ENCODE peak calls at places on chromosome 6, in ten cellular contexts. One of them, this sample, is unnamed.
A peak's percentile ranks its signal among the peaks of the same experiment; 100 is the strongest.

GRCh38 chr6:30206799-30207618 is 6.2 kb downstream of the TRIM26 start:
- DNase-seq in BJ: no peak
- DNase-seq in body of pancreas: peak; percentile 23
- DNase-seq in lower lobe of right lung: no peak
- DNase-seq in uterus: peak; percentile 25
- DNase-seq in MM.1S: no peak
- DNase-seq in brain microvascular endothelial cell: no peak
- DNase-seq in GM23248: peak; percentile 58
- DNase-seq in IMR-90: peak; percentile 20
- DNase-seq in lung: peak; percentile 46
- DNase-seq in this sample: peak; percentile 69

GRCh38 chr6:158869010-158869603 is 49.9 kb upstream of the EZR start:
- DNase-seq in lower lobe of right lung: no peak
- DNase-seq in body of pancreas: peak; percentile 85
- DNase-seq in brain microvascular endothelial cell: peak; percentile 9
- DNase-seq in lung: no peak
- DNase-seq in uterus: peak; percentile 13
- DNase-seq in BJ: no peak
- DNase-seq in MM.1S: no peak
- DNase-seq in IMR-90: no peak
- DNase-seq in GM23248: no peak
- DNase-seq in this sample: no peak

GRCh38 chr6:6781172-6781876 is 192.8 kb downstream of the LY86 start:
- DNase-seq in MM.1S: no peak
- DNase-seq in GM23248: peak; percentile 88
- DNase-seq in lower lobe of right lung: no peak
- DNase-seq in brain microvascular endothelial cell: peak; percentile 53
- DNase-seq in BJ: peak; percentile 15
- DNase-seq in body of pancreas: peak; percentile 58
- DNase-seq in lung: no peak
- DNase-seq in uterus: peak; percentile 61
- DNase-seq in IMR-90: peak; percentile 70
- DNase-seq in this sample: peak; percentile 99

GRCh38 chr6:169997930-169998218 is 246.5 kb downstream of the ERMARD start:
- DNase-seq in lung: no peak
- DNase-seq in lower lobe of right lung: no peak
- DNase-seq in GM23248: no peak
- DNase-seq in uterus: no peak
- DNase-seq in IMR-90: no peak
- DNase-seq in body of pancreas: no peak
- DNase-seq in BJ: no peak
- DNase-seq in MM.1S: no peak
- DNase-seq in brain microvascular endothelial cell: no peak
- DNase-seq in this sample: peak; percentile 33

GRCh38 chr6:31407699-31408098 is 4.3 kb downstream of the MICA start:
- DNase-seq in body of pancreas: no peak
- DNase-seq in lung: no peak
- DNase-seq in IMR-90: peak; percentile 78
- DNase-seq in uterus: no peak
- DNase-seq in GM23248: peak; percentile 81
- DNase-seq in brain microvascular endothelial cell: peak; percentile 11
- DNase-seq in lower lobe of right lung: no peak
- DNase-seq in MM.1S: no peak
- DNase-seq in BJ: peak; percentile 41
- DNase-seq in this sample: no peak

GRCh38 chr6:125104425-125104824 is 49.1 kb upstream of the TPD52L1 start:
- DNase-seq in brain microvascular endothelial cell: peak; percentile 46
- DNase-seq in BJ: peak; percentile 65
- DNase-seq in lung: no peak
- DNase-seq in IMR-90: peak; percentile 72
- DNase-seq in uterus: no peak
- DNase-seq in body of pancreas: no peak
- DNase-seq in GM23248: peak; percentile 79
- DNase-seq in MM.1S: no peak
- DNase-seq in lower lobe of right lung: no peak
- DNase-seq in this sample: no peak

GRCh38 chr6:139422105-139423036 is 47.9 kb upstream of the CITED2 start:
- DNase-seq in brain microvascular endothelial cell: no peak
- DNase-seq in lung: no peak
- DNase-seq in lower lobe of right lung: no peak
- DNase-seq in GM23248: no peak
- DNase-seq in BJ: no peak
- DNase-seq in body of pancreas: peak; percentile 81
- DNase-seq in IMR-90: no peak
- DNase-seq in MM.1S: no peak
- DNase-seq in uterus: no peak
- DNase-seq in this sample: no peak

GRCh38 chr6:916160-916559 is 223.2 kb upstream of the EXOC2 start:
- DNase-seq in lung: no peak
- DNase-seq in lower lobe of right lung: no peak
- DNase-seq in IMR-90: no peak
- DNase-seq in brain microvascular endothelial cell: no peak
- DNase-seq in BJ: no peak
- DNase-seq in GM23248: no peak
- DNase-seq in MM.1S: no peak
- DNase-seq in body of pancreas: no peak
- DNase-seq in uterus: no peak
- DNase-seq in this sample: no peak

GRCh38 chr6:113358063-113358583 is 499.0 kb upstream of the MARCKS start:
- DNase-seq in BJ: no peak
- DNase-seq in brain microvascular endothelial cell: no peak
- DNase-seq in lung: no peak
- DNase-seq in body of pancreas: no peak
- DNase-seq in lower lobe of right lung: no peak
- DNase-seq in GM23248: no peak
- DNase-seq in MM.1S: no peak
- DNase-seq in uterus: no peak
- DNase-seq in IMR-90: no peak
- DNase-seq in this sample: no peak

GRCh38 chr6:44401138-44401537 is 13.6 kb downstream of the CDC5L start:
- DNase-seq in lung: no peak
- DNase-seq in brain microvascular endothelial cell: no peak
- DNase-seq in MM.1S: no peak
- DNase-seq in uterus: no peak
- DNase-seq in IMR-90: no peak
- DNase-seq in body of pancreas: no peak
- DNase-seq in lower lobe of right lung: no peak
- DNase-seq in BJ: no peak
- DNase-seq in GM23248: no peak
- DNase-seq in this sample: no peak
- H3K36me3 ChIP-seq in lung: peaks cover 19% of the 10 kb centered on the region
- H3K36me3 ChIP-seq in brain microvascular endothelial cell: peaks cover 34% of the 10 kb centered on the region
- H3K36me3 ChIP-seq in MM.1S: peaks cover 11% of the 10 kb centered on the region
- H3K36me3 ChIP-seq in uterus: no peaks in the 10 kb centered on the region
- H3K36me3 ChIP-seq in IMR-90: peaks cover 35% of the 10 kb centered on the region
- H3K36me3 ChIP-seq in body of pancreas: peaks cover 4% of the 10 kb centered on the region
- H3K36me3 ChIP-seq in lower lobe of right lung: peaks cover 88% of the 10 kb centered on the region
- H3K36me3 ChIP-seq in BJ: peaks cover 9% of the 10 kb centered on the region
- H3K36me3 ChIP-seq in GM23248: peaks cover 65% of the 10 kb centered on the region
- H3K36me3 ChIP-seq in this sample: peaks cover 93% of the 10 kb centered on the region

GRCh38 chr6:89980353-89980752 is 86.1 kb downstream of the GJA10 start:
- DNase-seq in IMR-90: no peak
- DNase-seq in GM23248: no peak
- DNase-seq in brain microvascular endothelial cell: no peak
- DNase-seq in lower lobe of right lung: no peak
- DNase-seq in BJ: no peak
- DNase-seq in MM.1S: peak; percentile 42
- DNase-seq in body of pancreas: no peak
- DNase-seq in uterus: no peak
- DNase-seq in lung: no peak
- DNase-seq in this sample: no peak
- H3K36me3 ChIP-seq in IMR-90: no peaks in the 10 kb centered on the region
- H3K36me3 ChIP-seq in GM23248: no peaks in the 10 kb centered on the region
- H3K36me3 ChIP-seq in brain microvascular endothelial cell: no peaks in the 10 kb centered on the region
- H3K36me3 ChIP-seq in lower lobe of right lung: no peaks in the 10 kb centered on the region
- H3K36me3 ChIP-seq in BJ: no peaks in the 10 kb centered on the region
- H3K36me3 ChIP-seq in MM.1S: no peaks in the 10 kb centered on the region
- H3K36me3 ChIP-seq in body of pancreas: no peaks in the 10 kb centered on the region
- H3K36me3 ChIP-seq in uterus: no peaks in the 10 kb centered on the region
- H3K36me3 ChIP-seq in lung: no peaks in the 10 kb centered on the region
- H3K36me3 ChIP-seq in this sample: no peaks in the 10 kb centered on the region

GRCh38 chr6:157487110-157487773 is 106.3 kb downstream of the ZDHHC14 start:
- DNase-seq in brain microvascular endothelial cell: no peak
- DNase-seq in lung: no peak
- DNase-seq in body of pancreas: no peak
- DNase-seq in GM23248: no peak
- DNase-seq in MM.1S: no peak
- DNase-seq in BJ: no peak
- DNase-seq in uterus: no peak
- DNase-seq in lower lobe of right lung: no peak
- DNase-seq in IMR-90: no peak
- DNase-seq in this sample: no peak

GRCh38 chr6:157484181-157484580 is 103.2 kb downstream of the ZDHHC14 start:
- DNase-seq in brain microvascular endothelial cell: no peak
- DNase-seq in lung: no peak
- DNase-seq in lower lobe of right lung: no peak
- DNase-seq in IMR-90: no peak
- DNase-seq in BJ: no peak
- DNase-seq in GM23248: no peak
- DNase-seq in uterus: no peak
- DNase-seq in body of pancreas: no peak
- DNase-seq in MM.1S: no peak
- DNase-seq in this sample: no peak

GRCh38 chr6:157488635-157489226 is 107.7 kb downstream of the ZDHHC14 start:
- DNase-seq in GM23248: no peak
- DNase-seq in lung: no peak
- DNase-seq in BJ: no peak
- DNase-seq in body of pancreas: no peak
- DNase-seq in IMR-90: no peak
- DNase-seq in uterus: no peak
- DNase-seq in lower lobe of right lung: no peak
- DNase-seq in MM.1S: no peak
- DNase-seq in brain microvascular endothelial cell: no peak
- DNase-seq in this sample: no peak

GRCh38 chr6:157488058-157488457 is 107.1 kb downstream of the ZDHHC14 start:
- DNase-seq in IMR-90: no peak
- DNase-seq in lower lobe of right lung: no peak
- DNase-seq in brain microvascular endothelial cell: no peak
- DNase-seq in body of pancreas: no peak
- DNase-seq in uterus: no peak
- DNase-seq in MM.1S: no peak
- DNase-seq in GM23248: no peak
- DNase-seq in lung: no peak
- DNase-seq in BJ: no peak
- DNase-seq in this sample: no peak

DNA sequence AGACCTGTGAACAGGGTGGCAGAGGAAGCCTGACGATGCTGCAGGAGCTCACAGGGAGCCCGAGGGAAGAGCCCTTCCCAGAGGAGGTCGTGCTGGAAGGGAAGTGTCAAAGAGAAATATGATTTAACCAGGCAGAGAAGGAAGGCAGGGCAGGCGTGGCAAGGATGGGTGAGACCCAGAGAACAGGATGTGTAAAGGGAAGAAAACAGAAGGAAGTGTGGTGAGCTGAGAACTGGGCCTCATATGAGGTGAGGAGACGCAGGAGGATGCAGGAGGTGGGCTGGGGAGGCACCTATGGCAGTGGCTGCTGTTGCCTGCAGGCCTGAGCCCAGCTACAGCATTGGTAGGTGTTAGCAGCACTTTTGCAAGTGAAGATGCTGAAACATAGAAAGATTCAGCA is 105.6 kb downstream of the ZDHHC14 start:
- DNase-seq in lower lobe of right lung: no peak
- DNase-seq in IMR-90: no peak
- DNase-seq in body of pancreas: no peak
- DNase-seq in brain microvascular endothelial cell: no peak
- DNase-seq in MM.1S: no peak
- DNase-seq in GM23248: no peak
- DNase-seq in BJ: no peak
- DNase-seq in uterus: no peak
- DNase-seq in lung: no peak
- DNase-seq in this sample: no peak
- H3K36me3 ChIP-seq in lower lobe of right lung: no peaks in the 10 kb centered on the region
- H3K36me3 ChIP-seq in IMR-90: no peaks in the 10 kb centered on the region
- H3K36me3 ChIP-seq in body of pancreas: no peaks in the 10 kb centered on the region
- H3K36me3 ChIP-seq in brain microvascular endothelial cell: no peaks in the 10 kb centered on the region
- H3K36me3 ChIP-seq in MM.1S: no peaks in the 10 kb centered on the region
- H3K36me3 ChIP-seq in GM23248: no peaks in the 10 kb centered on the region
- H3K36me3 ChIP-seq in BJ: no peaks in the 10 kb centered on the region
- H3K36me3 ChIP-seq in uterus: no peaks in the 10 kb centered on the region
- H3K36me3 ChIP-seq in lung: no peaks in the 10 kb centered on the region
- H3K36me3 ChIP-seq in this sample: no peaks in the 10 kb centered on the region

DNA sequence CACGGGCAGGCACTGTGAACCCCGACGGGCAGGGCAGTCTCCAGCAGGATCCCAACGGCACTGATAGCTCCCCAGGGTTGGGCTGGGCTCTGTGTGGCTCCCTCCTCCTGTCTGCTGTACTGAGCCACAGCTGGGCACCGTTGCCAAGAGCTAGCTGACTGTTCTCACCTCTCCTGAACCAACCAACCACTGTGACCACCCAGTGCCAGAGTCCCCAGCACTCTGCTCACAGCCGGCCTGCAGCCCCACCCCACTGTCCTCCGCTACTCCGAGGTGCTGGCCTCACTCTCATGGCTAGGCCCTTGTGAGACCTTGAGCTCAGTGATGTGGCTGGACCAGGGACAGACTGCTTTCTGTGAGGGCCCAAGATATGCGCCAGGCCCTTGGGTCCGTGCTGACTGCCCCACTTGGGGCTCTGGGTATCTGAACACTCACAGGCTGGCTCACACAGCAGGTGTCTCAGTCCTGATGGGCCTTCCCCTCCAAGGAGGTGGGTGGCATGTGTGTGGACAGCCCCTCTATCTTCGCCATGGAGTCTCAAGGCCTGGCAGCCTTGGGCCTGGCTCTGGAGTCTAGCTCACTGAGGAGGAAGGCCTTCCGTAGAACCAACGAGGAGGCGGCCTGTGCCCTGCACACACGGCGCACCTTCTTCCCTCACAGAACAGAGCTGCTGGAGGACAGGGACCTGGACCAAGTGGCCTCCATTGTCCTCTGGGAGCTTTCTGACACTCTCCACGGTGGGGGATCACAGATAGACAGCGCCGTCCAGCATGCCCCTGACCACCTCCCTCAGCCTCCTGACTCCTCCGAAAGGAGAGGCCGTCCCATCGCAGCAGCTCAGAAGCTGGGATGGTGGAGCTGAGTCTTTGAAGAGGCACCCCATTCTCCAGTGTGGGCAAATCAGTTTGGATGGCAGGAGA is 53.5 kb downstream of the TCP11 start:
- DNase-seq in IMR-90: no peak
- DNase-seq in BJ: no peak
- DNase-seq in uterus: no peak
- DNase-seq in GM23248: no peak
- DNase-seq in lower lobe of right lung: no peak
- DNase-seq in brain microvascular endothelial cell: no peak
- DNase-seq in lung: no peak
- DNase-seq in body of pancreas: no peak
- DNase-seq in MM.1S: no peak
- DNase-seq in this sample: no peak
- H3K36me3 ChIP-seq in IMR-90: peaks cover 48% of the 10 kb centered on the region
- H3K36me3 ChIP-seq in BJ: peaks cover 23% of the 10 kb centered on the region
- H3K36me3 ChIP-seq in uterus: no peaks in the 10 kb centered on the region
- H3K36me3 ChIP-seq in GM23248: no peaks in the 10 kb centered on the region
- H3K36me3 ChIP-seq in lower lobe of right lung: peaks cover 90% of the 10 kb centered on the region
- H3K36me3 ChIP-seq in brain microvascular endothelial cell: peaks cover 7% of the 10 kb centered on the region
- H3K36me3 ChIP-seq in lung: peaks cover 78% of the 10 kb centered on the region
- H3K36me3 ChIP-seq in body of pancreas: peaks cover 13% of the 10 kb centered on the region
- H3K36me3 ChIP-seq in MM.1S: no peaks in the 10 kb centered on the region
- H3K36me3 ChIP-seq in this sample: peaks cover 34% of the 10 kb centered on the region